ENCODE peak calls at places on chromosomes 7 and 10, in six cellular contexts. G is fibroblast of lung; H is HEK293T; U is HepG2; Y is stimulated activated CD4-positive, alpha-beta T cell treated with anti-CD3 and anti-CD28 coated beads, Interleukin-2, amount 100 ng/mL, for 48 hours; D is BJ. J is an unnamed sample.

GRCh38 chr10:98340261-98340675 is 72.3 kb upstream of the LOXL4 start:
- DNase-seq in H (no peak), G (no peak), Y (no peak), D (no peak), U (no peak), J (no peak)

GRCh38 chr7:155380986-155381851 is 76.7 kb upstream of the EN2 start:
- DNase-seq in H (no peak), Y (no peak), U (no peak), G (no peak), D (no peak), J (peak; percentile 84)

GRCh38 chr10:98380493-98381339 is 34.3 kb downstream of the PYROXD2 start:
- DNase-seq in G (no peak), H (no peak), U (no peak), D (no peak), Y (no peak), J (no peak)

GRCh38 chr7:28729685-28730084 is 228.4 kb downstream of the TRIL start:
- DNase-seq in U (no peak), H (no peak), Y (no peak), G (no peak), D (no peak), J (no peak)

GRCh38 chr10:101840102-101840684 is 3.4 kb downstream of the KCNIP2 start:
- DNase-seq in H (no peak), Y (no peak), D (no peak), U (no peak), G (peak; percentile 41), J (no peak)

GRCh38 chr7:25407932-25408480 is 179.7 kb upstream of the NPVF start:
- DNase-seq in U (no peak), Y (no peak), H (no peak), D (no peak), G (no peak), J (peak; percentile 49)

GRCh38 chr10:48199580-48200377 is 74.7 kb downstream of the FRMPD2 start:
- DNase-seq in G (peak; percentile 64), D (peak; percentile 68), Y (no peak), H (no peak), U (no peak), J (no peak)

GRCh38 chr10:113099431-113100298 is 149.6 kb downstream of the TCF7L2 start:
- DNase-seq in U (no peak), Y (no peak), G (peak; percentile 55), D (no peak), H (peak; percentile 36), J (peak; percentile 54)

GRCh38 chr7:134836447-134836846 is 57.0 kb downstream of the CALD1 start:
- DNase-seq in D (no peak), H (no peak), U (no peak), G (no peak), Y (no peak), J (no peak)

GRCh38 chr10:20956843-20957242 is 59.7 kb upstream of the NEBL start:
- DNase-seq in U (no peak), G (no peak), Y (no peak), H (no peak), D (no peak), J (peak; percentile 62)

GRCh38 chr7:47887016-47887640 is 61.1 kb downstream of the PKD1L1 start:
- DNase-seq in Y (no peak), D (no peak), G (no peak), U (no peak), H (no peak), J (no peak)